ENCODE peak calls at places on chromosomes 7 and 10, in five cellular contexts. H is stomach, S is mesothelial cell of epicardium, V is epithelial cell of esophagus, D is brain microvascular endothelial cell. F is an unnamed sample.
A peak's percentile ranks its signal among the peaks of the same experiment; 100 is the strongest.

GRCh38 chr7:4724648-4725013 is 42.5 kb downstream of the FOXK1 start:
- DNase-seq in V (no peak), D (no peak), H (no peak), S (no peak), F (no peak)

GRCh38 chr7:134016223-134016941 is 110.8 kb upstream of the LRGUK start:
- DNase-seq in H (peak; percentile 30), D (peak; percentile 21), S (peak; percentile 43), V (peak; percentile 45), F (no peak)

GRCh38 chr10:113037222-113037621 is 87.2 kb downstream of the TCF7L2 start:
- DNase-seq in D (no peak), S (no peak), V (no peak), H (no peak), F (no peak)

GRCh38 chr10:132065491-132066105 is at the start of gene JAKMIP3:
- DNase-seq in D (peak; percentile 93), S (peak; percentile 66), V (peak; percentile 80), H (peak; percentile 35), F (no peak)

GRCh38 chr10:88386878-88387773 is 196.0 kb downstream of the RNLS start:
- DNase-seq in D (peak; percentile 96), V (peak; percentile 57), S (peak; percentile 40), H (no peak), F (no peak)

GRCh38 chr10:13614530-13615332 is 28.0 kb downstream of the PRPF18 start:
- DNase-seq in D (peak; percentile 62), S (peak; percentile 56), H (no peak), V (peak; percentile 39), F (no peak)

GRCh38 chr10:42939237-42939636 is 137.6 kb upstream of the RET start:
- DNase-seq in H (peak; percentile 59), S (no peak), D (no peak), V (no peak), F (no peak)

GRCh38 chr7:73847941-73848723 is 5.8 kb upstream of the METTL27 start:
- DNase-seq in D (no peak), H (no peak), S (no peak), V (peak; percentile 45), F (no peak)

GRCh38 chr10:49499305-49499851 is 39.5 kb downstream of the ERCC6 start:
- DNase-seq in V (no peak), S (no peak), D (no peak), H (no peak), F (no peak)

GRCh38 chr7:116897661-116898060 is 35.3 kb downstream of the CAPZA2 start:
- DNase-seq in D (no peak), S (no peak), H (no peak), V (no peak), F (no peak)

GRCh38 chr7:27191081-27191715 is 6.2 kb upstream of the HOXA11 start:
- DNase-seq in D (no peak), S (no peak), H (peak; percentile 10), V (no peak), F (peak; percentile 29)

GRCh38 chr10:77498210-77498609 is 139.4 kb downstream of the KCNMA1 start:
- DNase-seq in S (no peak), V (no peak), H (peak; percentile 84), D (no peak), F (no peak)

GRCh38 chr7:99553039-99553438 is 1.1 kb upstream of the FAM200A start:
- DNase-seq in H (no peak), D (no peak), V (no peak), S (no peak), F (no peak)

GRCh38 chr7:139535252-139535651 is 11.8 kb downstream of the CLEC2L start:
- DNase-seq in D (no peak), S (no peak), V (no peak), H (no peak), F (no peak)

GRCh38 chr7:127578036-127578684 is 7.2 kb downstream of the GCC1 start:
- DNase-seq in D (peak; percentile 20), H (no peak), V (no peak), S (no peak), F (no peak)

GRCh38 chr7:90769036-90769435 is 172.9 kb downstream of the CDK14 start:
- DNase-seq in S (no peak), V (no peak), D (no peak), H (no peak), F (no peak)

GRCh38 chr7:139853576-139854511 is 24.8 kb downstream of the TBXAS1 start:
- DNase-seq in H (peak; percentile 39), V (peak; percentile 88), D (peak; percentile 45), S (no peak), F (peak; percentile 84)

GRCh38 chr10:283916-284356 is 148.7 kb downstream of the ZMYND11 start:
- DNase-seq in V (no peak), S (no peak), D (no peak), H (no peak), F (no peak)

GRCh38 chr7:21850531-21851285 is 95.0 kb downstream of the CDCA7L start:
- DNase-seq in V (peak; percentile 25), S (no peak), H (no peak), D (peak; percentile 86), F (no peak)

GRCh38 chr7:20158684-20159083 is 58.5 kb downstream of the MACC1 start:
- DNase-seq in D (no peak), S (no peak), H (no peak), V (peak; percentile 29), F (no peak)

GRCh38 chr10:113007343-113007771 is 57.3 kb downstream of the TCF7L2 start:
- DNase-seq in H (no peak), D (no peak), S (no peak), V (no peak), F (no peak)

DNA sequence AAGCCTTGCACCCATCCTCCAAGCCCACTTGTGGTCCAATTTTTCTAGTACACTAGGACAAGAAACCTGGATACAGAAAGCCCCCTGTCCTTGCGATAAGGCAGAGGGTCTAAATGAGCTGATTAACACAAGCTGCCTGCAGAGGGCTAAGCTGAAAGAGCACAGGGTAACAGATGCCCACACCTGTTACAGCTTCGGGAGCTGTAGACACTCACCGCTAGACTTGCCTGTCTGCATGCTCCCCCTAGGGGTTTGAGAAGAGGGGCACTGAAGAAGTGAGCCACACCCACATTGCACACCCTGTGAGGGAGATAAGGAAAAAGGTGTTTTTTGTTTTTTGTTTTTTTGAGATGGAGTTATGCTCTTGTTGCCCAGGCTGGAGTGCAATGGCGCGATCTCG is 386.5 kb upstream of the AUTS2 start:
- DNase-seq in V (no peak), H (no peak), D (no peak), S (no peak), F (no peak)
- TF ChIP-seq CTCF in V (no peak), H (no peak), D (no peak), S (no peak), F (no peak)

GRCh38 chr10:78852856-78853255 is 215.9 kb upstream of the ZMIZ1 start:
- DNase-seq in D (no peak), S (no peak), H (peak; percentile 39), V (peak; percentile 9), F (no peak)
- TF ChIP-seq CTCF in D (peak; percentile 52), S (no peak), H (no peak), V (no peak), F (peak; percentile 28)

DNA sequence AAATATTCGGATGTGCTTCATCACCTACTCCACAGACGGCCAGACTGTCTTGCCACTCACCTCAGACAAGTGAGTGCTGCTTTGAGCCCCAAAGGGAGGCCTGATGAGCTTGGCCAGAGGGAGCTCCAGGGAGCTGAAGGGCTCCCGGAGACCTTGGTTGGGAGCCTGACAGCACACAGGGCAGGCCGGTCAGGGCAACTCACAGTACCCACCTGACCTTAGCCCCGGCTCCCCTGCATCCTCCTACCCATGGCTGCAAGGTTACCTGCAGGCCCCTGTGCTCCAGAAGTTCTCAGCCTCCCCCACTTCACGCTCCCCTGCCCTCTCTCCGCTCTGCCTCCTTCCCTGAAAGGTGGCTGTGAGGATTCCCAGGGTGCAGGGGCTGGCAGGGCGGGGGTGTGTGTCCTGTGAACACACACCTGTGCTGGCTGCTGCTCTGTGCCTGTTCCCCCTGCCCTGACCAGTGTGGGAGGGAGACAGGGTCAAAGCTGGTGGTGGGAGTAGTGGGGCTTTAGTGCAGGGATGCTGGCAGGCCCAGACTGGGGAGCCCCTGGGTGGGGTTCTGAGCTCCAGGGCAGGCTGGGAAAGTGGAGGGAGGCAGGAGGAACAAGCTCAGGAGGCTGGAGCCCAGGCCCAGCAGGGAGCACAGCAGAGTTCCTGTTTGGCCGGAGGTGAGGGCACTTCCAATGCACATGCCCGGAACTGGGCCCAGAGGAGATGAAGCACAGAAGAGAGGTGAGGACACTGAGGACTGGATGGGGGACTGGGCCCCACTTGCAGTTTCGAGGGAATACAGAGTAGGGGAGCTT is 7.2 kb downstream of the ANTXRL start:
- DNase-seq in S (no peak), V (peak; percentile 36), H (no peak), D (no peak), F (no peak)
- TF ChIP-seq CTCF in S (no peak), V (peak; percentile 36), H (no peak), D (no peak), F (no peak)

GRCh38 chr7:106367018-106367420 is 82.2 kb upstream of the NAMPT start:
- DNase-seq in H (no peak), V (peak; percentile 48), S (no peak), D (peak; percentile 14), F (peak; percentile 51)
- TF ChIP-seq CTCF in H (no peak), V (peak; percentile 27), S (no peak), D (peak; percentile 63), F (peak; percentile 78)

GRCh38 chr7:46015107-46015868 is 94.2 kb upstream of the IGFBP3 start:
- DNase-seq in V (no peak), S (no peak), H (no peak), D (peak; percentile 31), F (no peak)
- TF ChIP-seq CTCF in V (no peak), S (no peak), H (no peak), D (peak; percentile 17), F (no peak)